ENCODE peak calls at places on chromosome 11, in nine cellular contexts. H is activated T-cell treated with anti-CD3 and anti-CD28 coated beads for 1 hour; T is T-helper 2 cell; J is neuronal stem cell; D is T1000; V is CD4-positive, alpha-beta T cell; O is heart left ventricle; X is fibroblast of pulmonary artery; C is ELR. A is an unnamed sample.

GRCh38 chr11:1390603-1391164 is 950 bp downstream of the BRSK2 start:
- DNase-seq in H (no peak), C (no peak), J (no peak), O (peak), V (no peak), D (no peak), X (no peak), T (no peak), A (peak)

GRCh38 chr11:68150029-68150428 is 28.8 kb upstream of the CHKA start:
- DNase-seq in X (peak), C (peak), V (no peak), J (no peak), D (no peak), H (no peak), O (no peak), T (no peak), A (peak)

GRCh38 chr11:70424765-70425164 is 26.4 kb downstream of the CTTN start:
- DNase-seq in O (no peak), C (no peak), H (no peak), J (no peak), V (no peak), D (no peak), X (no peak), T (no peak), A (no peak)

GRCh38 chr11:103327721-103328120 is 218.5 kb downstream of the DYNC2H1 start:
- DNase-seq in O (no peak), X (peak), J (no peak), H (no peak), V (no peak), C (no peak), T (no peak), D (no peak), A (peak)

GRCh38 chr11:18027475-18027874 is 14.6 kb upstream of the SERGEF start:
- DNase-seq in T (no peak), O (no peak), X (no peak), D (no peak), V (no peak), H (no peak), J (no peak), C (no peak), A (peak)

GRCh38 chr11:70913715-70914231 is 338.6 kb downstream of the SHANK2 start:
- DNase-seq in D (no peak), J (peak), V (no peak), H (no peak), C (no peak), T (no peak), X (no peak), O (no peak), A (no peak)

GRCh38 chr11:111376453-111376871 is 2.6 kb downstream of the POU2AF1 start:
- DNase-seq in X (no peak), O (no peak), D (no peak), T (no peak), C (no peak), H (no peak), J (no peak), V (no peak), A (no peak)

GRCh38 chr11:77283101-77283500 is 18.4 kb downstream of the GDPD4 start:
- DNase-seq in V (no peak), J (no peak), C (no peak), D (no peak), O (no peak), X (no peak), H (no peak), T (no peak), A (no peak)